ENCODE peak calls at places on chromosomes 7 and 10, in seven cellular contexts. U is uterus, S is breast epithelium, H is A549, A is heart left ventricle, O is ovary, R is body of pancreas. Q is an unnamed sample.

GRCh38 chr7:90594791-90595317 is 1.3 kb upstream of the CDK14 start:
- DNase-seq in U (peak; percentile 54), S (no peak), H (no peak), A (peak; percentile 65), O (peak; percentile 60), R (peak; percentile 28), Q (no peak)

GRCh38 chr10:132958886-132959295 is 16.5 kb upstream of the CFAP46 start:
- DNase-seq in U (no peak), S (no peak), H (no peak), A (no peak), O (no peak), R (peak; percentile 65), Q (no peak)

GRCh38 chr10:62059424-62059913 is 158.0 kb downstream of the ARID5B start:
- DNase-seq in U (no peak), S (no peak), H (no peak), A (no peak), O (no peak), R (no peak), Q (no peak)

GRCh38 chr10:63206997-63207952 is 74.1 kb downstream of the NRBF2 start:
- DNase-seq in U (no peak), S (no peak), H (no peak), A (peak; percentile 50), O (no peak), R (no peak), Q (no peak)

GRCh38 chr10:4650109-4650508 is 175.9 kb upstream of the AKR1E2 start:
- DNase-seq in U (no peak), S (no peak), H (no peak), A (no peak), O (no peak), R (no peak), Q (no peak)

GRCh38 chr7:7761340-7761973 is 43.0 kb upstream of the RPA3 start:
- DNase-seq in U (no peak), S (no peak), H (peak; percentile 60), A (no peak), O (no peak), R (no peak), Q (no peak)

GRCh38 chr10:4939224-4940072 is 23.8 kb upstream of the AKR1C1 start:
- DNase-seq in U (no peak), S (no peak), H (peak; percentile 62), A (no peak), O (no peak), R (no peak), Q (no peak)

GRCh38 chr7:46286346-46286745 is 365.3 kb upstream of the IGFBP3 start:
- DNase-seq in U (no peak), S (no peak), H (no peak), A (no peak), O (no peak), R (no peak), Q (no peak)

GRCh38 chr10:48762104-48763042 is 77.7 kb downstream of the WDFY4 start:
- DNase-seq in U (no peak), S (no peak), H (no peak), A (no peak), O (no peak), R (no peak), Q (no peak)

GRCh38 chr10:73251683-73252444 is 580 bp downstream of the MRPS16 start:
- DNase-seq in U (no peak), S (no peak), H (peak; percentile 42), A (no peak), O (no peak), R (no peak), Q (no peak)

GRCh38 chr7:131111792-131112191 is 215.9 kb upstream of the MKLN1 start:
- DNase-seq in U (no peak), S (no peak), H (no peak), A (no peak), O (no peak), R (no peak), Q (no peak)

GRCh38 chr7:131109757-131110293 is 217.9 kb upstream of the MKLN1 start:
- DNase-seq in U (peak; percentile 69), S (peak; percentile 75), H (peak; percentile 90), A (peak; percentile 87), O (peak; percentile 85), R (peak; percentile 81), Q (peak; percentile 95)

GRCh38 chr7:131112431-131112830 is 215.2 kb upstream of the MKLN1 start:
- DNase-seq in U (no peak), S (no peak), H (no peak), A (no peak), O (no peak), R (no peak), Q (no peak)

GRCh38 chr7:131110294-131111080 is 217.2 kb upstream of the MKLN1 start:
- DNase-seq in U (peak; percentile 43), S (no peak), H (peak; percentile 73), A (no peak), O (no peak), R (peak; percentile 26), Q (peak; percentile 56)

GRCh38 chr7:131111081-131111576 is 216.5 kb upstream of the MKLN1 start:
- DNase-seq in U (no peak), S (no peak), H (peak; percentile 90), A (peak; percentile 29), O (no peak), R (no peak), Q (no peak)
- H3K4me3 ChIP-seq in U (peak overlapping the region; percentile 82), S (peak overlapping the region; percentile 99), H (peak overlapping the region; percentile 78), A (peak overlapping the region; percentile 78), O (peak overlapping the region; percentile 88), R (no peak overlapping the region), Q (peak overlapping the region; percentile 12)

DNA sequence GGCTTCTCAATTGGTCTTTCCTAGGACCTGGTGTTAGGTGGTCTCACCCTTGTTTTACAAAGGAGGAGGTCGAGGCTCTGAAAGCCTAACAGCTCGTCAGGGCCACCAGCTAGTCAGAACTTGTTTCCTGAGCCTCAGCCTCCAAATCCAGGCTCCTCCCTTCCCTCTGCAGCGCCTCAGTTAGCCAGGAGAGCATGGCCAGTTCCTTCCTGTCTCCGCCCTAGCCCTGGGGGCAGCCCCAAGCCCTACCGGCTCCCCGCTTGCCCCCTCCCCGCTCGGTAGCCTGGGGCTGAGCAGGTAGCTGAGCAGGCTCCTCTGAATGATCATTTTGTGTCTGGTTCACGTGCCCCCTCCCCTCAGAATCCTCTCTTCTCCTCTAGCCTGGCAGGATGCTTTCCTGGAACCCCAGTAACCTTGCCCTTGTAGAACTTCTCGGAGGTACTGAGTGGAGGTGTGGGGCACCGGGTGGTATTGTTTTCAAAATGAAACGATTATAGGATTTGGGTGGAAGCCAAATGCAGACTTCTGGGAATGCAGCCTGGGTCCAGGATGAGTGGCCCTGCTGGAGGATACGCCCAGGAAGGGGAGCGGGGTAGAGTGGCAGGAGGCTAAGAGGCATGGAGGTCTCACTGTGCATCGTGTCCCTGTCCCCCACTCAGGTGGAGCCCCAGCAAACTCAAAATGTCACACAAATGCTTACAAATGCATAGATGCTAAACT is 109.3 kb upstream of the PPIF start:
- DNase-seq in U (no peak), S (no peak), H (no peak), A (no peak), O (no peak), R (no peak), Q (no peak)
- TF ChIP-seq CTCF in U (no peak), S (no peak), H (no peak), A (no peak), O (no peak), R (no peak), Q (no peak)

DNA sequence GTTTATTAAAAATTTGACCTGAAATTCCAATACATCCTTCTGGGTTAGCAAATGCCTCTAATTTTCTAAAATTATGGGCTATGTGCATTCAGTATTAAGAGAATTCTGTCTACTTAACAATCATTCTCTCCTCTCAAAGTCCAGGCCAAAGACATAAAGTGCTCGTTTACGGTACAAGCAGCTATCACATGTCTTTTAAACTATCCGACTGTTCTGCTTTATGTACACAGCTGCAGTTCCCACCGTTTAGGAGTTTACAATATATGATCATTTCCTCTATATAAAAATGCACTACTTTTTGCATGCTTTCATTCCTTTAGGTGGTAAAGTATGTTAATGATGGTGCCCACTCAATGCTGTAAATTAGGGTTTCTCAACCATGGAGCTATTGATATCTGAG is 34.0 kb downstream of the CDK6 start:
- DNase-seq in U (no peak), S (no peak), H (no peak), A (no peak), O (no peak), R (no peak), Q (no peak)
- TF ChIP-seq POLR2A in U (no peak), S (no peak), H (no peak), A (no peak), O (no peak), R (no peak), Q (no peak)

GRCh38 chr10:110859947-110860376 is 11.8 kb upstream of the PDCD4 start:
- DNase-seq in U (no peak), S (no peak), H (no peak), A (no peak), O (no peak), R (no peak), Q (peak; percentile 64)

GRCh38 chr10:110860576-110861241 is 11.0 kb upstream of the PDCD4 start:
- DNase-seq in U (no peak), S (no peak), H (no peak), A (no peak), O (no peak), R (no peak), Q (no peak)

GRCh38 chr10:110857265-110858158 is 14.2 kb upstream of the PDCD4 start:
- DNase-seq in U (no peak), S (no peak), H (no peak), A (no peak), O (peak; percentile 58), R (peak; percentile 89), Q (peak; percentile 86)

GRCh38 chr10:110858297-110858934 is 13.3 kb upstream of the PDCD4 start:
- DNase-seq in U (no peak), S (no peak), H (no peak), A (no peak), O (no peak), R (no peak), Q (no peak)

GRCh38 chr10:110859206-110859946 is 12.4 kb upstream of the PDCD4 start:
- DNase-seq in U (no peak), S (no peak), H (no peak), A (no peak), O (no peak), R (peak; percentile 95), Q (peak; percentile 82)
- H3K4me3 ChIP-seq in U (no peak overlapping the region), S (no peak overlapping the region), H (no peak overlapping the region), A (no peak overlapping the region), O (no peak overlapping the region), R (no peak overlapping the region), Q (no peak overlapping the region)

DNA sequence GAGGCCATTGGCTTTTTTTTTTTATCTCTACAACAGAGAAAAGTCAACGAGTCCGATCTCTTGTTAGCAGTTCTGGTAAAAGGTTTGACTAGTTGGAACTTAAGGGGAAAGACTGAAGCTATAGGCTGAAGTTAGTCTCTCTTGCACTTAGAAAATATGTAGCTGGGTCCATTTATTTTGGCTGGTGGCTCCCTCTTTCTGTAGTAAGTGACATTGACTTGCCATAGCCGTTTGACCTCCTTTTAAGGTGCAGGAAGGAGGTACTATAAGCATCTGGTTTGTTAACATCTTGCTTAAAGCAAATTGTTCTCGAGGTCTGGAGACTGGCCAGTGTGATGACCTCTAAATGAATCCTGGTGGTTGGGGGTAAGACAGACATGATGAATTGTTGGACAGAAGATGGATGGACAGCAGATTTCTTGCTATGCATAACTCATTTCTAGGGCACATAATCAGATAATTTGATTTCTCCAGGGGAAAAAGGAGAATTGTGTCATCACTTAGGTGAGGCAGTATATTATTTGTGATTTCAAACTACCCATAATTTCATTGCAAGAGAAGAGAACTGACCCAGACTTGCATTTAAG is 356.3 kb upstream of the GALNT17 start:
- DNase-seq in U (no peak), S (no peak), H (peak; percentile 6), A (no peak), O (no peak), R (no peak), Q (no peak)
- TF ChIP-seq CTCF in U (no peak), S (no peak), H (no peak), A (no peak), O (no peak), R (no peak), Q (no peak)

GRCh38 chr10:37801557-37801956 is 55.9 kb downstream of the ZNF248 start:
- DNase-seq in U (no peak), S (no peak), H (no peak), A (no peak), O (no peak), R (no peak), Q (no peak)
- TF ChIP-seq POLR2A in U (no peak), S (no peak), H (no peak), A (no peak), O (no peak), R (no peak), Q (no peak)

Q was measured in lower leg skin.